ENCODE peak calls at places on chromosome 14, in six cellular contexts. G is CD4-positive, alpha-beta T cell; V is tibial nerve; B is GM06990; E is GM20000; F is mesothelial cell of epicardium. T is an unnamed sample.
A peak's percentile ranks its signal among the peaks of the same experiment; 100 is the strongest.

GRCh38 chr14:65096323-65097089 is 5.8 kb downstream of the MAX start:
- DNase-seq in E (no peak), G (no peak), B (no peak), F (no peak), V (no peak), T (no peak)

GRCh38 chr14:89688520-89688919 is 266.0 kb downstream of the EFCAB11 start:
- DNase-seq in B (no peak), E (no peak), F (no peak), G (no peak), V (no peak), T (no peak)

GRCh38 chr14:70857499-70857895 is 48.2 kb upstream of the MAP3K9 start:
- DNase-seq in F (no peak), E (no peak), V (no peak), G (no peak), B (no peak), T (no peak)

GRCh38 chr14:88098128-88098527 is 93.2 kb downstream of the GPR65 start:
- DNase-seq in B (no peak), G (no peak), V (no peak), F (no peak), E (no peak), T (no peak)

GRCh38 chr14:32473476-32473875 is 144.4 kb downstream of the AKAP6 start:
- DNase-seq in V (peak; percentile 19), G (no peak), F (no peak), E (no peak), B (no peak), T (peak; percentile 94)

GRCh38 chr14:46988312-46988711 is 336.7 kb upstream of the RPL10L start:
- DNase-seq in F (no peak), V (no peak), G (no peak), B (no peak), E (no peak), T (no peak)

GRCh38 chr14:64953661-64954060 is 11.1 kb upstream of the GPX2 start:
- DNase-seq in E (no peak), F (no peak), G (no peak), V (no peak), B (no peak), T (no peak)

GRCh38 chr14:26730929-26731618 is 133.2 kb upstream of the NOVA1 start:
- DNase-seq in B (no peak), G (no peak), V (no peak), E (no peak), F (no peak), T (peak; percentile 3)

GRCh38 chr14:94476018-94476417 is at the start of gene SERPINA9:
- DNase-seq in V (no peak), E (no peak), B (no peak), G (no peak), F (no peak), T (no peak)

GRCh38 chr14:65092340-65092739 is 10.0 kb downstream of the MAX start:
- DNase-seq in B (no peak), V (no peak), G (no peak), F (no peak), E (no peak), T (no peak)

GRCh38 chr14:41498959-41499358 is 107.7 kb upstream of the LRFN5 start:
- DNase-seq in F (no peak), E (no peak), V (no peak), G (no peak), B (no peak), T (no peak)

GRCh38 chr14:22598099-22598895 is at the start of gene ABHD4:
- DNase-seq in E (peak; percentile 84), G (peak; percentile 14), F (peak; percentile 43), B (peak; percentile 70), V (peak; percentile 78), T (peak; percentile 65)

GRCh38 chr14:90582166-90582565 is 185.3 kb downstream of the CALM1 start:
- DNase-seq in G (no peak), V (no peak), B (no peak), F (no peak), E (no peak), T (no peak)

GRCh38 chr14:79295385-79295784 is 915.9 kb downstream of the DIO2 start:
- DNase-seq in B (no peak), V (no peak), E (no peak), F (no peak), G (no peak), T (no peak)

DNA sequence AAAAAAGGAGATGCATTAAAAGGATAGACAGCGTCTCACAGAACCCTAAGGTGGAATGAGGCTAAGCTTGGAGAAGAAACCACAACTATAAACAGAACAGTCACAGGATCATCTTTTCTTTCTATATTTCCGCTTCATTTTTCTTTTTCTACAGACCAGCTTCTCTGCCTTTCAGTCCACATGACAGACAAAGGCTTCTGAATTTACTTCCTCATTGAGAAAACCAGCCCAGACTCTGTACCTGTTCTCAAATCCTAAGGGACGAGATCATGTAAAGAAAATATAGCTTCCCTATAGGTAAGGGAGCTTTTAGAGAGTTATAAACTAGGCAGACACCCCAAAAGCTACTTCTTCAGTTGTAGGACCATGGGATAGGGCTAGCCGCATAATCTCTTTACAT is 17.4 kb downstream of the SGPP1 start:
- DNase-seq in E (no peak), V (no peak), F (no peak), B (no peak), G (no peak), T (no peak)
- TF ChIP-seq CTCF in E (no peak), V (no peak), F (no peak), B (no peak), G (no peak), T (no peak)

GRCh38 chr14:72926292-72927028 is at the start of gene DCAF4:
- DNase-seq in E (peak; percentile 99), B (peak; percentile 92), F (peak; percentile 92), G (peak; percentile 94), V (peak; percentile 91), T (peak; percentile 98)
- TF ChIP-seq CTCF in E (no peak), B (no peak), F (no peak), G (no peak), V (peak; percentile 29), T (no peak)

DNA sequence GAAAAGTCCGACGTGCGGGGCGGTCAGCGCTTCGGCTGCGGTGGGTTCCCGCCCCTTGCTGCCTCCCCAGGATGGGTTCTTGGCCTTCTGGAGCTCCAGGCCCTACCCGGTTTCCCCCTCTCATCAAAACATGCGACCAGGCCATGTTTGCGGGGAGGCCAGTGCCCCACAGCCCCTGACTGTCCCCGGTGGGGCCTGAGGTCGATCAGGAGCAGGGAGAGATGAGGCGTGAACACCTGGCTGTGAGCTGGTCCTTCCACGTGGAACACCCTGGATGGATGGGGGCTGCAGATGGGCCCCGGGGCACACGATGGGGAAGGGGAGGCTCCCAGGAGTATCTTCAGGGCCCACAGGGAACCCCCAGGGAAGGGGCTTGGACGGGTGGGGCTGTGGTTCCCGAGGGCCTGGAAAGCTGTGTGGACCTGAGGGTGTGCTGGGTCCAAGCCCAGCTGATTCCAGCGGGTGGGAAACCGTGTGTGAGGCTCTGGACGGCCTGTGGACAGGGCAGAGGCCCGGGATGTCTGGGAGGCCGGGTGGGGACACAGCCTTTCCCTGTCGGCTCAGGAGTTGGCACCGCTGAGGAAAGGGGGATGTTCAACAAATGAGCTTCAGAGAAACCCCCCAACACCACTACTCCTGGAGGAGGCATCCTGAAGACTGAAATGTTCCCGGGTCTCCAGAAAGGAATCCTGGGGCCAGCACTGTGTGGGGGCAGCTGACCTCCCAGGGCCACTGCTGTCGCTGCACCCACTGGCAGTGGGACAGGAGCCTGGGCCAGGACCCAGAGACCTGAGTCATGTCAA is 187.0 kb upstream of the C14orf180 start:
- DNase-seq in G (no peak), V (no peak), B (no peak), E (no peak), F (no peak), T (no peak)
- TF ChIP-seq CTCF in G (no peak), V (no peak), B (no peak), E (no peak), F (no peak), T (no peak)

GRCh38 chr14:101719708-101720107 is 41.8 kb upstream of the PPP2R5C start:
- DNase-seq in E (no peak), F (no peak), V (no peak), B (no peak), G (no peak), T (no peak)

GRCh38 chr14:101723061-101723595 is 38.4 kb upstream of the PPP2R5C start:
- DNase-seq in F (no peak), G (no peak), B (no peak), V (no peak), E (no peak), T (no peak)

GRCh38 chr14:101721111-101721510 is 40.4 kb upstream of the PPP2R5C start:
- DNase-seq in V (no peak), E (no peak), F (no peak), G (no peak), B (no peak), T (no peak)

GRCh38 chr14:101719045-101719645 is 42.4 kb upstream of the PPP2R5C start:
- DNase-seq in V (no peak), E (no peak), F (no peak), G (no peak), B (no peak), T (no peak)

DNA sequence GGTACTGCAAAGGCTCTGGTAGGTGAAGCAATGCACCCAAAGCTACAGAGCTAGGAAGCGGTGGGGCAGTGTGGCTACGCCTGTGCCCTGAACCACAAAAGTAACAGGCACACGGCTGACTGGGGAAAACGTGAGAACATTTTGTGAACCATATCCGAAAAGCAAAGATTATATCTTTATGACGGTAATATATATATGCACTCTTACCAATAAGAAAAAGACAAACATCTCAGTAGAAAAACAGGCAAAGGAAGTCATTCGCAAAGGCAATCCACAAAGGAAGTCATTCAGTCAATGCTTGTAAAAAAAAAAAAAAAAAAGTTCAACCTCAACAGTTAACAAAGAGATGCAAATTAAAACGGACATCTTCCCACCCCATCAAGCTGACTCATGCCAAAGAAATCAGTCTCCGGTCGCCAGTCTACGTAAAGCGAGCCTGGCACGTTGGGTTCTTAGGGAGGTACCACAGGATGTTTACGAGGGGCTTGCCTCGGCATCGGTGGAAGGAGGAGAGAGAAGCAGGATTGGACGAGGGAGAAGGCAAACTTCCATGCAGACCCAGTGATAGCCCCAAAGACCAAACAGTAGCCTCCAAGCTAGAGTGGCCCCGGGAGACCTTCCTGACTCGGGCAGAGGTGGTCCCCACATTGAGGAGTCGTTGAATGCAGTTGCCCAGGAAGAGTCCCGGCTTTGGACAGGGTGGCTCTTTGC is 39.4 kb upstream of the PPP2R5C start:
- DNase-seq in V (no peak), F (no peak), E (peak; percentile 45), B (no peak), G (peak; percentile 86), T (peak; percentile 67)
- TF ChIP-seq CTCF in V (no peak), F (no peak), E (no peak), B (no peak), G (no peak), T (no peak)

DNA sequence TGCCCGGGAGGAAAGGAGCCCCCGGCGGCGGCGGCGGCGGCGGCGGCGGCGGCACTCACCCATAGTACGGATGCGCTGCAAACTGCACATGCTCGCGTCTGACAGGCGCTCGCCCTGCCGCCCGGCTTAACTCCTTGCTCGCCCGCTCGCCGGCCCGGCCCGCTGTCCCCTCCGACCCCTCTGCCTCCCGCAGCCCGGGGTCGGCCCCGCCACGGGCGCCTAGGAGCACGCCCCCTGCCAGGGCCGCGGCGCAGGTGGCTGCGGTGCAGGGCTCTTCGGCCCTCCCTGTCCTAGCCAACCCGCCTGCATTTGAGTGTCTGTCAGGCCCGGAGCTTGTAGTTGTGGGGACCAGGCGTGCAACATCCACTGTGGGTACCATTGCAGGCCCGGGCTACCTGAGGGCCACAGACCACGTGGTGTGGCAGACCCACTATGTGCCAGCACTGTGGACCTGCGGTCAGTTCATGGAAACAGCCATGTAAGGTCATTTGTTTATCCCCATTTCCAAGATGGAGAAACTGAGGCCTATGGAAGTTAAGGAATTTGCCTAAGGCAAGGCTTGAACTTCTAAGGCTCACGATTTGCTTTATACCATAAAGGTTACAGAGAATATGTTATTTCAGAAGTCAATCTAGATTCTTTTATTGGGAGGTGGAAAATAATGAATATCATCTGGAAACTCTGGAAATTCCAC is 17.6 kb upstream of the PLEKHH1 start:
- DNase-seq in E (peak; percentile 82), V (no peak), G (no peak), B (peak; percentile 40), F (no peak), T (no peak)
- TF ChIP-seq CTCF in E (no peak), V (no peak), G (no peak), B (no peak), F (no peak), T (no peak)

GRCh38 chr14:98944989-98945388 is 327.0 kb downstream of the BCL11B start:
- DNase-seq in B (no peak), G (no peak), E (no peak), V (no peak), F (no peak), T (no peak)
- TF ChIP-seq CTCF in B (no peak), G (no peak), E (no peak), V (no peak), F (no peak), T (no peak)